ENCODE peak calls at places on chromosomes 6 and 20, in nine cellular contexts. L, W, P, S, F, H, T, N and V are unnamed samples.

GRCh38 chr6:10880366-10880765 is 1.5 kb downstream of the GCM2 start:
- DNase-seq in L (no peak), W (no peak), P (no peak), S (no peak), F (no peak), H (no peak), T (no peak), N (no peak), V (no peak)

GRCh38 chr6:158481612-158482473 is 78.0 kb upstream of the TMEM181 start:
- DNase-seq in L (peak; percentile 22), W (no peak), P (no peak), S (peak; percentile 90), F (no peak), H (no peak), T (no peak), N (no peak), V (no peak)

GRCh38 chr6:36118550-36119107 is 11.7 kb upstream of the MAPK13 start:
- DNase-seq in L (no peak), W (no peak), P (no peak), S (no peak), F (peak; percentile 55), H (peak; percentile 72), T (no peak), N (no peak), V (no peak)

GRCh38 chr6:107823047-107823557 is 1.0 kb downstream of the SCML4 start:
- DNase-seq in L (no peak), W (no peak), P (no peak), S (no peak), F (no peak), H (no peak), T (no peak), N (no peak), V (no peak)

GRCh38 chr6:129849456-129849855 is 11.7 kb downstream of the TMEM244 start:
- DNase-seq in L (peak; percentile 12), W (no peak), P (no peak), S (no peak), F (no peak), H (no peak), T (no peak), N (no peak), V (no peak)

GRCh38 chr20:4192378-4193048 is 177.2 kb upstream of the RNF24 start:
- DNase-seq in L (no peak), W (no peak), P (peak; percentile 24), S (no peak), F (no peak), H (no peak), T (no peak), N (no peak), V (no peak)

GRCh38 chr6:149566372-149567193 is at the start of gene GINM1:
- DNase-seq in L (peak; percentile 73), W (peak; percentile 32), P (peak; percentile 84), S (peak; percentile 1), F (peak; percentile 72), H (no peak), T (peak; percentile 57), N (peak; percentile 42), V (no peak)

GRCh38 chr6:102493485-102493884 is 1100.0 kb downstream of the GRIK2 start:
- DNase-seq in L (no peak), W (no peak), P (no peak), S (no peak), F (no peak), H (no peak), T (no peak), N (no peak), V (no peak)

GRCh38 chr6:144653885-144654505 is 368.9 kb downstream of the UTRN start:
- DNase-seq in L (no peak), W (no peak), P (no peak), S (no peak), F (no peak), H (no peak), T (no peak), N (no peak), V (peak; percentile 45)

GRCh38 chr6:111072801-111073360 is 14.4 kb upstream of the SLC16A10 start:
- DNase-seq in L (no peak), W (no peak), P (no peak), S (no peak), F (no peak), H (no peak), T (no peak), N (no peak), V (no peak)

GRCh38 chr20:25271486-25272222 is 23.8 kb downstream of the PYGB start:
- DNase-seq in L (no peak), W (peak; percentile 9), P (no peak), S (no peak), F (no peak), H (no peak), T (no peak), N (peak; percentile 11), V (no peak)

GRCh38 chr6:38909020-38909730 is 139.4 kb upstream of the GLP1R start:
- DNase-seq in L (no peak), W (no peak), P (no peak), S (no peak), F (no peak), H (no peak), T (peak; percentile 36), N (no peak), V (no peak)

GRCh38 chr20:7031222-7031621 is 263.7 kb downstream of the BMP2 start:
- DNase-seq in L (peak; percentile 20), W (no peak), P (peak; percentile 5), S (no peak), F (no peak), H (no peak), T (no peak), N (no peak), V (no peak)

GRCh38 chr20:7775072-7775471 is 165.2 kb downstream of the HAO1 start:
- DNase-seq in L (no peak), W (no peak), P (no peak), S (peak; percentile 14), F (no peak), H (no peak), T (no peak), N (no peak), V (no peak)

GRCh38 chr6:161346717-161347504 is 73.0 kb upstream of the AGPAT4 start:
- DNase-seq in L (no peak), W (no peak), P (no peak), S (no peak), F (no peak), H (no peak), T (no peak), N (no peak), V (no peak)

GRCh38 chr6:38695227-38695900 is 7.6 kb downstream of the GLO1 start:
- DNase-seq in L (no peak), W (no peak), P (no peak), S (no peak), F (no peak), H (no peak), T (no peak), N (no peak), V (no peak)

GRCh38 chr20:39117486-39117885 is 155.3 kb downstream of the DHX35 start:
- DNase-seq in L (no peak), W (no peak), P (no peak), S (no peak), F (no peak), H (no peak), T (peak; percentile 52), N (no peak), V (no peak)

GRCh38 chr20:20734475-20734948 is 22.1 kb upstream of the RALGAPA2 start:
- DNase-seq in L (no peak), W (no peak), P (no peak), S (no peak), F (no peak), H (peak; percentile 98), T (no peak), N (no peak), V (peak; percentile 49)

GRCh38 chr20:52859156-52859887 is 112.8 kb upstream of the TSHZ2 start:
- DNase-seq in L (peak; percentile 28), W (no peak), P (peak; percentile 22), S (no peak), F (no peak), H (no peak), T (no peak), N (peak; percentile 20), V (no peak)

GRCh38 chr20:25042531-25043498 is 15.1 kb downstream of the ACSS1 start:
- DNase-seq in L (no peak), W (no peak), P (peak; percentile 72), S (no peak), F (peak; percentile 52), H (peak; percentile 94), T (no peak), N (no peak), V (peak; percentile 61)

GRCh38 chr6:43669922-43670622 is 17.5 kb downstream of the MRPS18A start:
- DNase-seq in L (peak; percentile 77), W (no peak), P (peak; percentile 68), S (no peak), F (peak; percentile 46), H (no peak), T (peak; percentile 27), N (peak; percentile 55), V (no peak)

GRCh38 chr20:52614036-52614863 is 357.9 kb upstream of the TSHZ2 start:
- DNase-seq in L (no peak), W (no peak), P (no peak), S (no peak), F (no peak), H (no peak), T (no peak), N (no peak), V (no peak)